ENCODE peak calls at places on chromosomes 6 and 20, in five cellular contexts. O is IMR-90, Z is trophoblast cell, J is neuronal stem cell, T is H1. G is an unnamed sample.

GRCh38 chr6:96816182-96816888 is 20.9 kb downstream of the GPR63 start:
- DNase-seq in Z (peak; percentile 58), T (no peak), O (peak; percentile 48), J (no peak), G (peak; percentile 52)

GRCh38 chr20:50226093-50226974 is 35.7 kb downstream of the CEBPB start:
- DNase-seq in Z (peak; percentile 52), T (no peak), J (no peak), O (peak; percentile 68), G (peak; percentile 58)

GRCh38 chr6:87100216-87100615 is 5.3 kb upstream of the CGA start:
- DNase-seq in O (peak; percentile 26), Z (no peak), T (no peak), J (no peak), G (no peak)

GRCh38 chr6:151196571-151196970 is 43.2 kb upstream of the AKAP12 start:
- DNase-seq in Z (peak; percentile 59), T (no peak), J (no peak), O (peak; percentile 66), G (peak; percentile 75)

GRCh38 chr20:51037499-51038110 is 14.7 kb upstream of the KCNG1 start:
- DNase-seq in T (no peak), Z (no peak), O (no peak), J (no peak), G (no peak)

GRCh38 chr6:37173573-37174195 is 3.7 kb downstream of the PIM1 start:
- DNase-seq in T (no peak), Z (no peak), O (no peak), J (no peak), G (no peak)

GRCh38 chr6:107045733-107046312 is 17.8 kb downstream of the MTRES1 start:
- DNase-seq in T (no peak), Z (peak; percentile 22), O (no peak), J (peak; percentile 17), G (no peak)

GRCh38 chr20:13649548-13649947 is 10.8 kb upstream of the TASP1 start:
- DNase-seq in O (no peak), Z (no peak), T (peak; percentile 51), J (no peak), G (peak; percentile 25)

GRCh38 chr6:44226368-44227137 is 3.2 kb downstream of the SLC29A1 start:
- DNase-seq in J (no peak), T (no peak), O (no peak), Z (no peak), G (no peak)

GRCh38 chr6:31663961-31664789 is 622 bp downstream of the GPANK1 start:
- DNase-seq in T (no peak), O (peak; percentile 89), Z (peak; percentile 31), J (no peak), G (peak; percentile 89)

GRCh38 chr6:98525860-98526259 is 308.5 kb upstream of the POU3F2 start:
- DNase-seq in J (peak; percentile 40), Z (no peak), O (no peak), T (no peak), G (no peak)

GRCh38 chr20:62370115-62370806 is 3.1 kb upstream of the LAMA5 start:
- DNase-seq in T (no peak), J (no peak), O (peak; percentile 79), Z (peak; percentile 28), G (peak; percentile 86)
- H3K14ac ChIP-seq in T (no peak overlapping the region), J (no peak overlapping the region), O (peak overlapping the region; percentile 58), Z (peak overlapping the region; percentile 19), G (peak overlapping the region; percentile 77)

DNA sequence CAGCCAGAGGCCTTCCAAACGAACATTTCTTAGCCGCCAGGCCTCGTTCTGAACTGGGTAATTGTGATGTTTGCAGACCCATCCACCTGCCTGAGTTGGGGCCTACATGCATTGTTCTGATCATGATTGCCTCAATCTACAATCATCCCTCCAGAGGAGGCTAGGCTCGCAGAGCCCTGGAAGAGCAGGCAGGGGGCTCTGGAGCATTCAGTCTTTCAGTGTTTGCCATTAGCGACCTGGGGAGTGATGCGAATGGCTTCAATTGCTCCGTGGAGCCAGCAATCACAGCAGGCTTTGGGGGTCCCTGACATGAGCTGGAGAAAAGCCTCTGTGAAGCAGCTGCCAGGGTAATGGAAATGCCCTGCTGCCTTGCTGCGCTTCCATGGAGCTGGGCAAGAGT is 22.0 kb downstream of the SNAP25 start:
- DNase-seq in Z (no peak), O (no peak), J (no peak), T (no peak), G (no peak)
- H2AK5ac ChIP-seq in Z (no peak overlapping the region), O (no peak overlapping the region), J (peak overlapping the region; percentile 72), T (no peak overlapping the region), G (no peak overlapping the region)

DNA sequence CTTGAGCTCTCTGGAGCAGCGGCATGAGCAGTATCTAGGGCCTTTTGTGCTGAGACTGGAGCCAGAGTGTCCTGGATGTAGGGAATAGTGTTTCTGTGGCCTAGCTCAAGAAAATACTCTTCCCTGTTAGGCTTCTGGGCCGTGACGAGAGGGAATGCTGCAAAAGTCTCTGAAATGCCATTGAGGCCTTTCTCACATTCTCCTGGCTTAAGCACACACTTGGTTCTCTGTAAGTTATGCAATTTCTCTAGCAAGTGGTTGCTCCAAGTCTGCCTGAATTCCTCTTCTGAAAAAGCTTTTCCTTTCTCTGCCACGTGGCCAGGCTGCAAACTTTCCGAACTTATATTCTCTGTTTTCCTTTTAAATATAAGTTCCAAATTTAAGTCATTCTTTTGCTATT is 744.4 kb downstream of the GRIK2 start:
- DNase-seq in T (no peak), Z (no peak), J (no peak), O (no peak), G (no peak)
- H3K4me3 ChIP-seq in T (no peak overlapping the region), Z (no peak overlapping the region), J (no peak overlapping the region), O (no peak overlapping the region), G (no peak overlapping the region)

GRCh38 chr6:7004581-7005297 is 103.0 kb upstream of the RREB1 start:
- DNase-seq in Z (no peak), O (no peak), J (no peak), T (no peak), G (no peak)

GRCh38 chr6:7003041-7003440 is 104.7 kb upstream of the RREB1 start:
- DNase-seq in Z (no peak), T (no peak), O (no peak), J (no peak), G (no peak)

GRCh38 chr6:7006536-7007191 is 101.1 kb upstream of the RREB1 start:
- DNase-seq in Z (no peak), O (no peak), T (no peak), J (no peak), G (no peak)

DNA sequence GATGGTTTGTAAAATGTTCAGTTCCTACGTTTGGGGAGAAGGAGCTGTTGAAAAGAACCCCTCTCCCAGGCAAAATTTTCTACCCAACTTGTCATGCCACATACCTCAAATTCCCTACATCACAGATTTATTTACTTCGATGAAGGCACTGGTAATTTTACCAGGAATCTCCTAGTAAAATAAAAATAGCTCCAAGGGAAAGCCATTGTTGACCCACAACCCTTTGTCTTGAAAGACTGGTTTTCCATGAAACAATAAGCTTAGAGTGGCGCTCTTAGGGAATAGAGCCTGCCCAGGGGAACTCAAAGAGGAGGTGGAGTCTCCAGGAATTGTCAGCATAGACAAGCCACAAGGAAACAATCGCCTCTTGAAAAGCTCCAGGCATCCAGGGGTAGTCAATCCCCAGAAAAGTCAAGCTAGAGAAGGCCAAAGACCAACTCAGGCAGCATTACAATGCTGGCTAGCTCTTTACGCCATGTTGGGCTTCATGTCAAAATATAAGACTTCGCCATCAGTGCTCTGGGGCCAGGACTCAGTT is 99.2 kb upstream of the RREB1 start:
- DNase-seq in O (no peak), J (peak; percentile 14), T (no peak), Z (peak; percentile 51), G (no peak)
- H3K14ac ChIP-seq in O (no peak overlapping the region), J (no peak overlapping the region), T (no peak overlapping the region), Z (peak overlapping the region; percentile 46), G (no peak overlapping the region)

GRCh38 chr20:2619961-2620595 is 32.4 kb upstream of the NOP56 start:
- DNase-seq in O (peak; percentile 15), J (no peak), T (no peak), Z (peak; percentile 24), G (peak; percentile 20)

GRCh38 chr20:2619337-2619736 is 33.1 kb upstream of the NOP56 start:
- DNase-seq in O (no peak), J (no peak), T (no peak), Z (no peak), G (no peak)

GRCh38 chr20:2624190-2624589 is 28.2 kb upstream of the NOP56 start:
- DNase-seq in Z (no peak), T (no peak), J (no peak), O (no peak), G (no peak)

GRCh38 chr20:2626853-2627541 is 25.4 kb upstream of the NOP56 start:
- DNase-seq in T (no peak), J (no peak), O (peak; percentile 51), Z (peak; percentile 54), G (peak; percentile 63)

DNA sequence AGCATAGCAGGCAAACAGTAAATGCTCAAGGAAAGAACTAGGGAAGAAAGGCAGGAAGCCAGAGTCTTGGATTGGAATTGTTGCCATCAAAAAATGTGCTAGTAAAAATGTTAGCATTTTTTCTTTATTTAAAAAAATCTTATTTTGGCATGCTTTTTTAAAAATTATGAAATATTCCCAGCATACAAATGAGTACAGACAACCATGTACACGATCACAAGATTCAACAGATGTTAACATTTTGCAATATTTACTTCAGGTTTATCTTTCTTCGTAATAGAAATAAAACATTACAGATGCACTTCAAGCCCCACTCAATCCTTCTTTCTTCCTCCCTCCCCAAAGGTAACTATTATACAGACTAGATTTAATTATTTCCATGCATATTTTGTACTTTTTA is 27.4 kb upstream of the NOP56 start:
- DNase-seq in T (no peak), J (no peak), O (no peak), Z (no peak), G (no peak)
- H2AK5ac ChIP-seq in T (no peak overlapping the region), J (no peak overlapping the region), O (no peak overlapping the region), Z (no peak overlapping the region), G (no peak overlapping the region)

DNA sequence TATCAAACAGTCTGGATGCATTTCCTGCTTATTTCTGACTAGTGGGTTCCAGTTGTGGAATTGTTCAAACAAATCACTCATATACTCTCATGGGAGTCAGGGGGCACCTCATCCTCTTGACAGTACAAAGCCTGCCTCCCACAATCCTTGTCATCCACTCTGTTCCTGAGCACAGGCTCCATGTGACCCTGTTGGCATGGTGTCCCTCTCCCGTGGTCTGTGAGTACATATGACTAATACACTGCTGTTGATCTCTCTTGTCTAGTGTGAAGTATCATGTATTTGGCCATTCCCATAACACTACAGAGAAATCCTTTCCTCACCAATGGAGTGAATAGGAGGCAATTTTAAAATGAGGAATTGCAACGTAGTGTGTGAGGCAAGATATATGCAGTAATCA is 185.3 kb downstream of the OGFRL1 start:
- DNase-seq in O (peak; percentile 97), T (no peak), J (no peak), Z (no peak), G (peak; percentile 96)
- H3K4me3 ChIP-seq in O (no peak overlapping the region), T (no peak overlapping the region), J (no peak overlapping the region), Z (no peak overlapping the region), G (no peak overlapping the region)

G was measured in mesenchymal stem cell.